ENCODE peak calls at places on chromosomes 2 and 18, in ten cellular contexts. K, Q, W, S, H, X, U, T, I and E are unnamed samples. For H3K4me1, the result is how much of the 10 kb centered on the place peaks cover.

GRCh38 chr18:9808530-9809241 is 77.1 kb upstream of the TXNDC2 start:
- DNase-seq in K (no peak), Q (peak), W (peak), S (peak), H (no peak), X (peak), U (no peak), T (no peak), I (no peak), E (no peak)

GRCh38 chr2:133765693-133766092 is 197.4 kb upstream of the NCKAP5 start:
- DNase-seq in K (no peak), Q (no peak), W (no peak), S (peak), H (no peak), X (no peak), U (no peak), T (no peak), I (no peak), E (no peak)

GRCh38 chr18:73661457-73661856 is 486.2 kb downstream of the FBXO15 start:
- DNase-seq in K (no peak), Q (no peak), W (no peak), S (no peak), H (no peak), X (no peak), U (no peak), T (no peak), I (no peak), E (no peak)

GRCh38 chr2:58047373-58047674 is 718 bp downstream of the VRK2 start:
- DNase-seq in K (no peak), Q (no peak), W (no peak), S (no peak), H (no peak), X (no peak), U (no peak), T (no peak), I (no peak), E (no peak)

GRCh38 chr18:78548261-78549058 is 431.2 kb upstream of the SALL3 start:
- DNase-seq in K (no peak), Q (no peak), W (no peak), S (no peak), H (no peak), X (no peak), U (no peak), T (no peak), I (no peak), E (no peak)

GRCh38 chr2:203936535-203936934 is at the start of gene ICOS:
- DNase-seq in K (peak), Q (no peak), W (no peak), S (no peak), H (no peak), X (no peak), U (no peak), T (no peak), I (no peak), E (no peak)

GRCh38 chr2:60070166-60070565 is 483.3 kb downstream of the BCL11A start:
- DNase-seq in K (no peak), Q (no peak), W (no peak), S (no peak), H (no peak), X (no peak), U (no peak), T (no peak), I (no peak), E (no peak)

GRCh38 chr18:44997139-44997538 is 316.5 kb downstream of the SETBP1 start:
- DNase-seq in K (no peak), Q (no peak), W (no peak), S (no peak), H (no peak), X (no peak), U (no peak), T (no peak), I (no peak), E (no peak)

GRCh38 chr18:73274812-73275621 is 407.2 kb upstream of the NETO1 start:
- DNase-seq in K (no peak), Q (no peak), W (no peak), S (no peak), H (no peak), X (no peak), U (no peak), T (no peak), I (no peak), E (no peak)

GRCh38 chr18:69980509-69980908 is 32.8 kb upstream of the CD226 start:
- DNase-seq in K (no peak), Q (no peak), W (no peak), S (no peak), H (no peak), X (no peak), U (no peak), T (no peak), I (no peak), E (no peak)

GRCh38 chr18:69985239-69985638 is 37.6 kb upstream of the CD226 start:
- DNase-seq in K (no peak), Q (no peak), W (no peak), S (no peak), H (no peak), X (no peak), U (no peak), T (no peak), I (no peak), E (no peak)

GRCh38 chr18:69981948-69982347 is 34.3 kb upstream of the CD226 start:
- DNase-seq in K (no peak), Q (no peak), W (no peak), S (no peak), H (no peak), X (no peak), U (no peak), T (no peak), I (no peak), E (no peak)

GRCh38 chr18:69980982-69981804 is 33.5 kb upstream of the CD226 start:
- DNase-seq in K (no peak), Q (no peak), W (no peak), S (no peak), H (no peak), X (no peak), U (no peak), T (no peak), I (no peak), E (no peak)

DNA sequence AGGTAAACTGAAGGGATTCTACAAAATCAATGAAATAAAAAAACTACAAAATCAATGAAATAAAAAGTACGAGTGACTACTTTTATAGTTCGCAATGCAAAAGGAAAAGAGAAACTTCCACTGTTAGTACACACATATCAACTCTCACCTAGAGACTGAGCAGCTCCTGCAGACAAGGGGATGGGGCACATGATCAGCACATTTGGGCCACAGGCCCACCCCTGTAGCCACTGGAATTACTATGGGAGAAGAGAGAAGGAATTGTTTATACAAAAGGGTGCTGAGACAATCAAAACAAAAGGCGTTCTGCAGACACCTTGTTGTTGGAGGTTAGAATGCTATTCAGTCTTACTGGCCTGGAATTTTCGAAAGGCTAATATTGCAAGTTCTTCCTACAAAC is 34.7 kb upstream of the CD226 start:
- DNase-seq in K (no peak), Q (no peak), W (no peak), S (no peak), H (no peak), X (no peak), U (no peak), T (no peak), I (no peak), E (no peak)
- H3K4me1 ChIP-seq in K (under half), Q (under half), W (under half), S (under half), H (under half), X (under half), U (under half), T (under half), I (under half), E (under half)

GRCh38 chr2:239192975-239193374 is 207.8 kb downstream of the HDAC4 start:
- DNase-seq in K (no peak), Q (no peak), W (no peak), S (no peak), H (no peak), X (peak), U (no peak), T (no peak), I (no peak), E (no peak)

GRCh38 chr2:239190346-239190745 is 210.5 kb downstream of the HDAC4 start:
- DNase-seq in K (no peak), Q (peak), W (no peak), S (no peak), H (no peak), X (no peak), U (no peak), T (no peak), I (peak), E (no peak)

GRCh38 chr2:239189711-239190131 is 211.1 kb downstream of the HDAC4 start:
- DNase-seq in K (no peak), Q (peak), W (no peak), S (no peak), H (no peak), X (peak), U (no peak), T (peak), I (peak), E (no peak)

GRCh38 chr2:239192456-239192855 is 208.4 kb downstream of the HDAC4 start:
- DNase-seq in K (no peak), Q (peak), W (no peak), S (no peak), H (no peak), X (peak), U (no peak), T (no peak), I (peak), E (no peak)

DNA sequence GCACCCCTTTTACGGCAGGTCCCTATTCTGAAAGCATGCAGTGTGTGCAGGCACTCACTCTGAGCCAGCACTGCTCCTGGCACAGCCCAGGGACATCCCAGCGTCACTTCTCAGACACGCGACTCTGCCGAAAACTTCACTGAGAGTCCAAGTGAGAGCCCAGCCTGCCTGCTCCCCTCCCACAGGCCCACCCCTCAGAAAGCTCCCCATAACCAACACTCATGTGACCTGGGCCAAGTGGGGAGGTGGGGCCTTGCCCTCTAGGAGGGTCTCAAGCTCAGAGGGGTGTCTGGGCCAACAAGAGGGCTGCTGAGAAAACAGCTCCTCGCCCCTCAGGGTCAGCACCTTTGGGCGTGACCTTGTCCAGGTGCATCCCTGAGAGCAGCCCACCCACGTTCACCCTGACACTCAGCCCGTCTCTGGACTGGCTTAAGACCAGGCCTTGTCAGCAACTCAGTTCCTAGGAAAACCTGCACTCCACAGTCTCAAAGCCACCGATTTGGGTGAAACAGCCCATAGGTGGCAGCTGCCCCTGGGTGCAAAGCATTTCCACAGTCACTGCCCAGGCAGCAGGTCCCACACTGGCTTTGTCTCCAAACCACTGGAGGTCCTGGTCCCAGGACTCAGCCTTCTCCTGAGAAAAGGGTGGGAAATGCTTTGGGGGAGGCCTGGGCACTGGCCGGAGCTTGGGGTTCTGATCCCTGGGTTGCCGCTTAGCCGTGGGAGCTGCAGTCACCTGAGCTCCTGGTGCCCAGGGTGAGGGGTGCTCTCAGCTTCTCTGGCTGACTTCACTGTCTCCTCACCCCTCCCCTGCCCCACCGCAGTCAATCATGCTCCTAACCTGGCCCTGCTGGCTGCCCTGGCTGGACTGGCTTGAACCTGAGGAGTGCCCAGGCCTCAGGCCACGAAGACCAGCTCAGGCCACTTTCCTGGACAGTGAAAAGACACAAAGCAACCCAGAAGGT is 209.6 kb downstream of the HDAC4 start:
- DNase-seq in K (no peak), Q (peak), W (no peak), S (no peak), H (no peak), X (peak), U (no peak), T (peak), I (peak), E (no peak)
- H3K4me1 ChIP-seq in K (under half), Q (under half), W (under half), S (under half), H (under half), X (under half), U (under half), T (under half), I (under half), E (under half)

GRCh38 chr2:46549159-46549902 is 70.0 kb downstream of the TMEM247 start:
- DNase-seq in K (no peak), Q (no peak), W (no peak), S (no peak), H (no peak), X (no peak), U (no peak), T (no peak), I (no peak), E (no peak)

GRCh38 chr2:46548103-46548486 is 68.7 kb downstream of the TMEM247 start:
- DNase-seq in K (no peak), Q (peak), W (no peak), S (no peak), H (no peak), X (no peak), U (no peak), T (no peak), I (no peak), E (no peak)

GRCh38 chr2:46550686-46551404 is 71.5 kb downstream of the TMEM247 start:
- DNase-seq in K (no peak), Q (no peak), W (no peak), S (no peak), H (no peak), X (no peak), U (no peak), T (no peak), I (no peak), E (no peak)

GRCh38 chr2:46547223-46548102 is 68.1 kb downstream of the TMEM247 start:
- DNase-seq in K (no peak), Q (peak), W (no peak), S (peak), H (no peak), X (peak), U (no peak), T (no peak), I (no peak), E (no peak)

DNA sequence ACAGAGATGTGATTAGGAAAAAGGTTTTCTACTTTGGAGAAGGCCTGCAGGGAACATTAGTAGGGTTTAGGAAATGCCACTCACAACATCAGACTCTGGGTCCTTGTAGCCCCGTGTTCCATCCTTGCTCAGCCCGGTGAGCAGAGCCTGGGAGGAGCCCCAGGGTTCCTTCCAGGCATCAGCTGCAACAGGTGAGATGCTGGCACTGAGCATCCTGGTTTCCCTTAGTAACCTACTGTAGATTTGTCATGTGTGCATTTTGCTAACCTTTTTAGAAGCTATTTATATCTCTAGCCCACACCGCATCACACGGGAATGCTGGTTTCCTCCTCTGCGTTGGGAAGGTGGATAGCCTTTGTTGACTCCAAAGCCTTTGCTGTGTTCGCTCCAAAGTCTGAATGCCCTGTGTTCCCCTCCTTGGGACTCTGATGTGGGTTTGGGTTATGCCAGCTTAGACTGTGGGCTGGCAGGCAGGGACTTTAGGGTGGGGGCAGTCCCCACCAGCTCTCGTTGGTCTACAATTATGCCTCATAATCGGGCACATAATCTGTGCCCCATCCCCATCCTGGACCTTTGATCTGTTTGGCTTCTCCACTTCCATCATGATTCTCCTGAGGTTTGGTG is 69.3 kb downstream of the TMEM247 start:
- DNase-seq in K (no peak), Q (no peak), W (no peak), S (no peak), H (no peak), X (no peak), U (no peak), T (no peak), I (no peak), E (no peak)
- H3K4me1 ChIP-seq in K (under half), Q (half or more), W (under half), S (under half), H (under half), X (half or more), U (under half), T (under half), I (under half), E (under half)

GRCh38 chr2:119486196-119486827 is 38.0 kb downstream of the SCTR start:
- DNase-seq in K (no peak), Q (no peak), W (no peak), S (no peak), H (no peak), X (no peak), U (no peak), T (no peak), I (no peak), E (no peak)
- H3K4me1 ChIP-seq in K (under half), Q (half or more), W (under half), S (half or more), H (under half), X (under half), U (under half), T (under half), I (half or more), E (under half)

DNA sequence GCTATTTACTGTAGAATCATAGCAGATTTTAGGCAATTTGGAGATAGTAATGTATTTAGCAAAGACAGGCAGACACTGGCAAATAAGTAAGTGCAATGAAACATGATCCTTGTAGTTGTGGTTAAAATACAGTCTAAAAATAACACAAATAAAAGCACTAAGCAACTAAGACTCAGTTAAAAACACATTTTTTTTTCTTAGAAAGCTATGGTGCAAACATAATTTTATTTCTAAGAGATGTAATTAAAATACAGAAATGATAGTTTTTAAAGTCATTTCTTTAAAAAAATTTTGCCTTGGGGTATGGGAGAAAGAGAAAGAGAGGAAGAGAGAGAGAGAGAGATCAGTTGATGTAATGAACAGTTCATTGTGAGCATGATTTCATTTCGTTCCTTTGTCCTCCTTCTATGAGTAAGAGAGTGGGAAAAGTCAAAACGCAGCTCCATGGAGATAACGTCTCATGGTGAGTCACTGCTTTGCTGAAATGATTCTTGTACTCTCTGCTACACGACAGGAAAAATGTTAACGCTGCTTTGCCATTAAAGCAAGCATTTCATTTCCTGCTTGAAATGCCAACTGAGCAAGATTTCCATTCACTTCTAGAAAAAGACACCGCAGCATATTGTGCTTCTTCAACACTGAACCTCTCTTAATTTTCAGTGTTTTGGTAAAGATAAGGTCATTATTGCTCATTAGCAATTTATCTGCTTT is 61.3 kb upstream of the PGAP1 start:
- DNase-seq in K (no peak), Q (no peak), W (no peak), S (peak), H (peak), X (no peak), U (peak), T (no peak), I (no peak), E (no peak)
- H3K4me1 ChIP-seq in K (under half), Q (under half), W (under half), S (under half), H (under half), X (under half), U (under half), T (under half), I (under half), E (under half)

DNA sequence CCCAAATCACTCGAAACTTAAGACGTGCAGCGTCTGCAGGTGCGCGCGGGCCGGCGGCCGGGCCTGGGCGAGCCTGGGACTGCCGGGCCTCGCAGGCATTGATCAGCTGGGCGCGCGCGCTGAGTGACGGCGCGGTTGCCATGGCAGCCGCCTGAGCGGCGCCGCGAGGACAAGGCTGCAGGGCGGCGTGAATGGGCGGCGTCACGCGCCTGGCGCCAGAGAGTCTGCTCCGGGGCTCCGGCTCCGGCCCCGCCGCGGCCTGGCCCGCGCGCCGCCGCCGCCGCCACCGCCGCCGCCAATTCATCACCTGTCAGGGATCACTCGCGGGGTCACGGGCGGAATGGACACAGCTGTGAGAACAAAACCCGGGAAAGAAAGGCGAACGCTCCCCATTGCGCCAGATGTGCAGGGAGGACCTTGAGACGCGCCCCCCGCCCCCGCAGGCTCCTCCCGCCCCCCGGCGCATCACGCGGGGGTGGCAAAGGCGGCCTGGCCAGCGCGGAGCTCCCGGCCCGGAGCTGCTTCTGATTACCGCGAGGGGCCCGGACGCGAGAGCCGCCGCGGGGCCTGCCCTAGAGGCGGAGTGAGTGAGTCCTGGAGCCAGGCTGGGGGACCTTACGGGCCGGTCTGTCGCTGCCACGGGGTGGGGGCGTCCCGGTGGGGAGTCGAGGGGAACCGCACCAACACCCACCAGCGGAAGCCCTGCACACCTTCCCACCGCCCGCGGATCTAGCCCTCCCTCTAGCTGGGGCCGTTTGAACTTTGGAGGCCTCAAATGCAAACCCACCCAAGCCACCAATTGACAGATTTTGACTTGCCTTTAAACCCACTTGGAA is 2.9 kb upstream of the ID2 start:
- DNase-seq in K (peak), Q (peak), W (peak), S (peak), H (no peak), X (peak), U (peak), T (no peak), I (peak), E (peak)
- H3K4me1 ChIP-seq in K (under half), Q (under half), W (under half), S (under half), H (under half), X (under half), U (under half), T (under half), I (under half), E (under half)